ENCODE peak calls at places on chromosomes 11 and 22, in nine cellular contexts. A, R, U, G, F, B, Q, W and X are unnamed samples.

GRCh38 chr11:47768090-47768620 is 1.0 kb upstream of the FNBP4 start:
- DNase-seq in A (no peak), R (peak; percentile 89), U (no peak), G (peak; percentile 49), F (peak; percentile 43), B (no peak), Q (peak; percentile 82), W (peak; percentile 72), X (peak; percentile 70)

GRCh38 chr11:126476977-126477376 is 121.5 kb downstream of the ST3GAL4 start:
- DNase-seq in A (no peak), R (peak; percentile 63), U (no peak), G (no peak), F (no peak), B (no peak), Q (no peak), W (no peak), X (no peak)

GRCh38 chr11:125375146-125375545 is 120.9 kb downstream of the FEZ1 start:
- DNase-seq in A (no peak), R (no peak), U (no peak), G (no peak), F (no peak), B (no peak), Q (no peak), W (no peak), X (no peak)

GRCh38 chr11:62921573-62922188 is 518 bp upstream of the CHRM1 start:
- DNase-seq in A (no peak), R (no peak), U (no peak), G (no peak), F (no peak), B (no peak), Q (no peak), W (peak; percentile 35), X (no peak)

GRCh38 chr11:14642873-14643696 is 519 bp upstream of the PDE3B start:
- DNase-seq in A (no peak), R (no peak), U (no peak), G (no peak), F (peak; percentile 31), B (no peak), Q (no peak), W (peak; percentile 15), X (no peak)

GRCh38 chr11:123238297-123238696 is 43.2 kb upstream of the CLMP start:
- DNase-seq in A (no peak), R (no peak), U (no peak), G (no peak), F (peak; percentile 43), B (no peak), Q (no peak), W (no peak), X (no peak)

GRCh38 chr11:112113539-112114457 is 27.1 kb downstream of the SDHD start:
- DNase-seq in A (no peak), R (no peak), U (peak; percentile 33), G (peak; percentile 67), F (no peak), B (peak; percentile 33), Q (no peak), W (no peak), X (peak; percentile 74)

GRCh38 chr11:45909594-45910475 is 2.8 kb upstream of the FREY1 start:
- DNase-seq in A (no peak), R (no peak), U (no peak), G (no peak), F (no peak), B (no peak), Q (no peak), W (no peak), X (no peak)

GRCh38 chr11:93089474-93090102 is 108.2 kb downstream of the SLC36A4 start:
- DNase-seq in A (no peak), R (peak; percentile 56), U (no peak), G (peak; percentile 15), F (no peak), B (no peak), Q (no peak), W (peak; percentile 27), X (peak; percentile 86)

GRCh38 chr11:117387992-117388765 is 60.5 kb downstream of the CEP164 start:
- DNase-seq in A (no peak), R (no peak), U (no peak), G (no peak), F (no peak), B (no peak), Q (no peak), W (no peak), X (no peak)

GRCh38 chr11:15629690-15630321 is 515.1 kb downstream of the INSC start:
- DNase-seq in A (no peak), R (no peak), U (no peak), G (peak; percentile 11), F (no peak), B (no peak), Q (peak; percentile 55), W (peak; percentile 62), X (peak; percentile 70)

GRCh38 chr11:119483341-119483880 is 60.4 kb upstream of the THY1 start:
- DNase-seq in A (no peak), R (no peak), U (no peak), G (no peak), F (no peak), B (no peak), Q (no peak), W (no peak), X (no peak)

GRCh38 chr11:104873252-104873651 is 25.0 kb downstream of the CASP12 start:
- DNase-seq in A (no peak), R (no peak), U (no peak), G (peak; percentile 7), F (no peak), B (no peak), Q (no peak), W (no peak), X (no peak)

GRCh38 chr11:2989551-2989950 is 2.6 kb downstream of the NAP1L4 start:
- DNase-seq in A (no peak), R (no peak), U (no peak), G (peak; percentile 11), F (no peak), B (no peak), Q (no peak), W (no peak), X (no peak)
- H3K27ac ChIP-seq in A (peak overlapping the region; percentile 81), R (no peak overlapping the region), U (peak overlapping the region; percentile 90), G (peak overlapping the region; percentile 35), F (no peak overlapping the region), B (peak overlapping the region; percentile 43), Q (peak overlapping the region; percentile 37), W (peak overlapping the region; percentile 98), X (peak overlapping the region; percentile 12)

DNA sequence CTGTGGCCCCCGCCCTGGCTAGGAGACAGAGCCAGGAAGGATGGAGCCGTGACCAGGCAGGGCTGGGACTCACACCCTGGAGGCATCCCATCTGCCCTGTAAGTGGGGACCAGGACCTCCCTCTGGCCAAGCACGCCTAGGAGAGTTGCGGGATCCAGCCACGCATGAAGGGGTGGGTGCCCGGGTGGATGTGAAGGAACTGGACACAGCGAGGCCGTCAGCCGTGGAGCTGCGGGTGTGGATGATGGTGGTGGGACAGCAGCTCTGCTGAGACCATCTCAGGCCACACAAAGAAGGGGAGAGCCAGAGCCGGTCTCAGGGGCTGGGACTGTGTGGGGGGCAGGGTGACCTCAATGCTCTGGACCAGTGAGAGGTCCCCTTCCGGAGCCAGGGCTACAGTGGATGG is 746.4 kb downstream of the BRD1 start:
- DNase-seq in A (no peak), R (no peak), U (no peak), G (no peak), F (no peak), B (no peak), Q (no peak), W (no peak), X (no peak)
- H3K27ac ChIP-seq in A (no peak overlapping the region), R (no peak overlapping the region), U (no peak overlapping the region), G (no peak overlapping the region), F (no peak overlapping the region), B (no peak overlapping the region), Q (no peak overlapping the region), W (no peak overlapping the region), X (no peak overlapping the region)

GRCh38 chr22:37302617-37303555 is 20.6 kb downstream of the CYTH4 start:
- DNase-seq in A (no peak), R (no peak), U (no peak), G (no peak), F (no peak), B (no peak), Q (no peak), W (no peak), X (no peak)
- H3K27ac ChIP-seq in A (peak overlapping the region; percentile 33), R (peak overlapping the region; percentile 91), U (peak overlapping the region; percentile 84), G (no peak overlapping the region), F (no peak overlapping the region), B (no peak overlapping the region), Q (no peak overlapping the region), W (no peak overlapping the region), X (no peak overlapping the region)

DNA sequence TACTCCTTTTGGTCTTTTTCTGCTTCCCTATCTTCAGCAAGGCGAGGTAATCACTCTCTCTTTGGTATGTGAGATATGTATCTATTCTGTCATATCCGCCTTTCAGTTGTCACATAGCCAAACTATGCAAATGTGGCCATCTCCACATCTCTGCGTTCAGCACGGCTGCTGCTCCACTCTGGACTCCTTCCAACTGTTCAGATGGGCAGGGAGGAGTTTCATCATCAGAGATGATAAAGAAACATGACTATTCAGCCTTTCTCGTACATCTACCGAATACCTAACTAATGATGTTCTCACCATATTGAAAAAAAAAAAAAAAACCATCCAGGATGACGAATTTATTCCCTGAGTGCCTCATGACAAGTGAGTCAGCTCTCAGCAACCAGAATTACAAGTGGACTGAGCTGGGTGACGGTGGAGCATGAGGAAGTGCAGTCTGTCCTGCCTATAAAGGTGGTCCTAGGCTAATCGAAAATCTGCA is 899.6 kb downstream of the OPCML start:
- DNase-seq in A (no peak), R (no peak), U (no peak), G (no peak), F (no peak), B (no peak), Q (no peak), W (no peak), X (no peak)
- H3K27ac ChIP-seq in A (no peak overlapping the region), R (no peak overlapping the region), U (no peak overlapping the region), G (no peak overlapping the region), F (no peak overlapping the region), B (no peak overlapping the region), Q (no peak overlapping the region), W (no peak overlapping the region), X (no peak overlapping the region)

DNA sequence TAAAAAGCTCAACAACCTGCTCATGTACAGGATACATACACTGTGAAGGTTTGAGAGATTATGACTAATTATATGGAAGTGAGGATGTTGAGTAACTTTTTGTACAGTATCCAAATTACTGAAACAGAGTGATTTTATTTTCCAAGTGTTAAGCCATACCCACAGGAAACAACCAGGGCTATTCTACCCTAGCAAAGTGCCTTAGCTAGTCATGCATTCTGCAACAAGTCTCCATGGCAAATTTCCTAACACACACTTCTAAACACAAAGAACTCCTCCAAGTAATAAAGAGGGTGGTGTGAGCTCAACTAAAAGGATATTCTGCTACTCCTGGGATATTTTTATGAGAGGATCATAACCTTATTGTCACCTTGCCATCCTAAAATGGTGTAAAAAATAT is 4.4 kb downstream of the LGR4 start:
- DNase-seq in A (no peak), R (no peak), U (no peak), G (no peak), F (no peak), B (no peak), Q (no peak), W (no peak), X (no peak)
- H3K27ac ChIP-seq in A (no peak overlapping the region), R (peak overlapping the region; percentile 71), U (no peak overlapping the region), G (no peak overlapping the region), F (no peak overlapping the region), B (no peak overlapping the region), Q (no peak overlapping the region), W (peak overlapping the region; percentile 95), X (no peak overlapping the region)